ENCODE peak calls at places on chromosomes 6 and 20, in nine cellular contexts. T, F, X, D, K, R, I, J and U are unnamed samples.

GRCh38 chr20:37989601-37990001 is 43.7 kb downstream of the TTI1 start:
- DNase-seq in T (peak), F (no peak), X (peak), D (no peak), K (no peak), R (peak), I (peak), J (no peak), U (no peak)

GRCh38 chr6:9412951-9413559 is 977.7 kb upstream of the SLC35B3 start:
- DNase-seq in T (no peak), F (no peak), X (peak), D (no peak), K (no peak), R (no peak), I (peak), J (no peak), U (no peak)

GRCh38 chr20:3964719-3965118 is 50.6 kb downstream of the RNF24 start:
- DNase-seq in T (no peak), F (no peak), X (no peak), D (no peak), K (no peak), R (no peak), I (no peak), J (no peak), U (no peak)

GRCh38 chr6:152201134-152201533 is 393.7 kb downstream of the ESR1 start:
- DNase-seq in T (no peak), F (no peak), X (no peak), D (no peak), K (no peak), R (no peak), I (no peak), J (no peak), U (no peak)

GRCh38 chr6:19289408-19289967 is 547.7 kb upstream of the ID4 start:
- DNase-seq in T (no peak), F (no peak), X (no peak), D (no peak), K (no peak), R (no peak), I (no peak), J (no peak), U (no peak)

GRCh38 chr20:3313681-3314080 is 74.7 kb upstream of the SLC4A11 start:
- DNase-seq in T (no peak), F (no peak), X (no peak), D (no peak), K (no peak), R (no peak), I (no peak), J (no peak), U (no peak)

GRCh38 chr6:26552205-26552604 is 14.0 kb downstream of the HMGN4 start:
- DNase-seq in T (no peak), F (no peak), X (no peak), D (no peak), K (no peak), R (no peak), I (no peak), J (no peak), U (no peak)

GRCh38 chr20:34570859-34571306 is 12.4 kb downstream of the MAP1LC3A start:
- DNase-seq in T (no peak), F (no peak), X (no peak), D (no peak), K (no peak), R (no peak), I (peak), J (peak), U (no peak)

GRCh38 chr20:35329435-35330139 is 37.4 kb upstream of the FAM83C start:
- DNase-seq in T (no peak), F (no peak), X (no peak), D (no peak), K (no peak), R (no peak), I (peak), J (no peak), U (no peak)

GRCh38 chr6:63764318-63764916 is 128.8 kb downstream of the PHF3 start:
- DNase-seq in T (no peak), F (no peak), X (no peak), D (no peak), K (peak), R (no peak), I (no peak), J (no peak), U (no peak)

GRCh38 chr20:41969656-41970055 is 351.5 kb upstream of the CHD6 start:
- DNase-seq in T (no peak), F (no peak), X (no peak), D (no peak), K (no peak), R (no peak), I (no peak), J (no peak), U (no peak)

GRCh38 chr20:33948480-33948879 is 45.2 kb upstream of the RALY start:
- DNase-seq in T (no peak), F (no peak), X (no peak), D (no peak), K (no peak), R (no peak), I (no peak), J (no peak), U (no peak)

GRCh38 chr6:23728707-23729106 is 397.3 kb upstream of the NRSN1 start:
- DNase-seq in T (no peak), F (no peak), X (no peak), D (no peak), K (no peak), R (no peak), I (peak), J (no peak), U (no peak)

GRCh38 chr20:57996465-57996864 is 232.0 kb downstream of the ANKRD60 start:
- DNase-seq in T (no peak), F (no peak), X (no peak), D (no peak), K (no peak), R (no peak), I (no peak), J (no peak), U (no peak)

GRCh38 chr20:59765599-59766177 is 161.3 kb downstream of the PHACTR3 start:
- DNase-seq in T (no peak), F (no peak), X (no peak), D (peak), K (no peak), R (no peak), I (peak), J (no peak), U (peak)

GRCh38 chr6:139369568-139370046 is 4.8 kb downstream of the CITED2 start:
- DNase-seq in T (peak), F (no peak), X (no peak), D (no peak), K (peak), R (no peak), I (peak), J (no peak), U (no peak)

GRCh38 chr20:34260208-34260942 is 19.2 kb downstream of the ASIP start:
- DNase-seq in T (no peak), F (no peak), X (no peak), D (no peak), K (no peak), R (no peak), I (no peak), J (no peak), U (no peak)

GRCh38 chr6:132499757-132500156 is 13.2 kb downstream of the STX7 start:
- DNase-seq in T (no peak), F (no peak), X (no peak), D (no peak), K (no peak), R (no peak), I (no peak), J (no peak), U (no peak)

GRCh38 chr6:16625319-16626240 is 135.7 kb downstream of the ATXN1 start:
- DNase-seq in T (no peak), F (no peak), X (no peak), D (no peak), K (no peak), R (no peak), I (no peak), J (no peak), U (no peak)

GRCh38 chr6:85482206-85483040 is 32.5 kb downstream of the NT5E start:
- DNase-seq in T (no peak), F (no peak), X (no peak), D (no peak), K (no peak), R (no peak), I (peak), J (no peak), U (no peak)

GRCh38 chr6:73074175-73074574 is 151.1 kb downstream of the KHDC1L start:
- DNase-seq in T (no peak), F (no peak), X (no peak), D (no peak), K (no peak), R (no peak), I (no peak), J (no peak), U (no peak)

GRCh38 chr20:48599106-48599747 is 228.6 kb downstream of the PREX1 start:
- DNase-seq in T (no peak), F (no peak), X (peak), D (no peak), K (no peak), R (no peak), I (no peak), J (no peak), U (no peak)

GRCh38 chr20:38875170-38875993 is 50.8 kb upstream of the FAM83D start:
- DNase-seq in T (no peak), F (peak), X (no peak), D (peak), K (no peak), R (no peak), I (no peak), J (no peak), U (peak)

GRCh38 chr6:152635949-152636674 is 1.1 kb downstream of the SYNE1 start:
- DNase-seq in T (peak), F (no peak), X (peak), D (no peak), K (no peak), R (no peak), I (peak), J (no peak), U (no peak)

GRCh38 chr6:7254980-7255825 is 57.8 kb downstream of the SSR1 start:
- DNase-seq in T (no peak), F (no peak), X (peak), D (no peak), K (no peak), R (no peak), I (no peak), J (no peak), U (no peak)

GRCh38 chr6:91705646-91706045 is 1118.8 kb upstream of the MAP3K7 start:
- DNase-seq in T (no peak), F (no peak), X (no peak), D (no peak), K (no peak), R (no peak), I (no peak), J (no peak), U (no peak)